ENCODE peak calls at places on chromosomes 16 and 17, in six cellular contexts. One of them, this sample, is unnamed.

GRCh38 chr16:27712251-27712711 is 162.3 kb downstream of the KATNIP start:
- DNase-seq in left lung: no peak
- DNase-seq in fibroblast of mammary gland: no peak
- DNase-seq in HFFc6: no peak
- DNase-seq in GM06990: no peak
- DNase-seq in ovary: no peak
- DNase-seq in this sample: no peak

GRCh38 chr16:10949424-10949970 is 5.1 kb downstream of the CLEC16A start:
- DNase-seq in left lung: no peak
- DNase-seq in fibroblast of mammary gland: peak; percentile 34
- DNase-seq in HFFc6: no peak
- DNase-seq in GM06990: peak; percentile 77
- DNase-seq in ovary: no peak
- DNase-seq in this sample: peak; percentile 74

GRCh38 chr16:46688101-46688656 is 799 bp downstream of the VPS35 start:
- DNase-seq in left lung: peak; percentile 82
- DNase-seq in fibroblast of mammary gland: peak; percentile 28
- DNase-seq in HFFc6: peak; percentile 16
- DNase-seq in GM06990: no peak
- DNase-seq in ovary: no peak
- DNase-seq in this sample: no peak

GRCh38 chr17:30957741-30958140 is 13.1 kb upstream of the RNF135 start:
- DNase-seq in left lung: no peak
- DNase-seq in fibroblast of mammary gland: no peak
- DNase-seq in HFFc6: no peak
- DNase-seq in GM06990: no peak
- DNase-seq in ovary: no peak
- DNase-seq in this sample: no peak

GRCh38 chr17:2883544-2884203 is 87.4 kb downstream of the RAP1GAP2 start:
- DNase-seq in left lung: no peak
- DNase-seq in fibroblast of mammary gland: peak; percentile 76
- DNase-seq in HFFc6: no peak
- DNase-seq in GM06990: no peak
- DNase-seq in ovary: no peak
- DNase-seq in this sample: no peak

GRCh38 chr17:9557356-9557755 is 18.3 kb downstream of the STX8 start:
- DNase-seq in left lung: no peak
- DNase-seq in fibroblast of mammary gland: no peak
- DNase-seq in HFFc6: no peak
- DNase-seq in GM06990: no peak
- DNase-seq in ovary: no peak
- DNase-seq in this sample: no peak

GRCh38 chr17:38461683-38462082 is 33.4 kb downstream of the ARHGAP23 start:
- DNase-seq in left lung: no peak
- DNase-seq in fibroblast of mammary gland: no peak
- DNase-seq in HFFc6: no peak
- DNase-seq in GM06990: no peak
- DNase-seq in ovary: no peak
- DNase-seq in this sample: no peak

GRCh38 chr16:14187517-14188338 is 116.6 kb downstream of the MRTFB start:
- DNase-seq in left lung: no peak
- DNase-seq in fibroblast of mammary gland: no peak
- DNase-seq in HFFc6: no peak
- DNase-seq in GM06990: no peak
- DNase-seq in ovary: no peak
- DNase-seq in this sample: no peak

GRCh38 chr17:8151120-8151640 is 1.0 kb downstream of the PER1 start:
- DNase-seq in left lung: peak; percentile 97
- DNase-seq in fibroblast of mammary gland: peak; percentile 91
- DNase-seq in HFFc6: peak; percentile 82
- DNase-seq in GM06990: peak; percentile 92
- DNase-seq in ovary: peak; percentile 94
- DNase-seq in this sample: peak; percentile 89

GRCh38 chr16:10371592-10371991 is 14.3 kb upstream of the ATF7IP2 start:
- DNase-seq in left lung: no peak
- DNase-seq in fibroblast of mammary gland: no peak
- DNase-seq in HFFc6: no peak
- DNase-seq in GM06990: no peak
- DNase-seq in ovary: no peak
- DNase-seq in this sample: no peak

GRCh38 chr16:10671729-10672128 is 23.0 kb downstream of the TEKT5 start:
- DNase-seq in left lung: no peak
- DNase-seq in fibroblast of mammary gland: no peak
- DNase-seq in HFFc6: no peak
- DNase-seq in GM06990: no peak
- DNase-seq in ovary: no peak
- DNase-seq in this sample: no peak

GRCh38 chr17:47275245-47275984 is 21.8 kb downstream of the ITGB3 start:
- DNase-seq in left lung: no peak
- DNase-seq in fibroblast of mammary gland: peak; percentile 96
- DNase-seq in HFFc6: peak; percentile 39
- DNase-seq in GM06990: no peak
- DNase-seq in ovary: peak; percentile 95
- DNase-seq in this sample: no peak

GRCh38 chr17:41932821-41933389 is 2.5 kb downstream of the ODAD4 start:
- DNase-seq in left lung: no peak
- DNase-seq in fibroblast of mammary gland: no peak
- DNase-seq in HFFc6: no peak
- DNase-seq in GM06990: no peak
- DNase-seq in ovary: no peak
- DNase-seq in this sample: no peak

GRCh38 chr17:48551206-48551597 is 6.3 kb upstream of the HOXB2 start:
- DNase-seq in left lung: no peak
- DNase-seq in fibroblast of mammary gland: no peak
- DNase-seq in HFFc6: no peak
- DNase-seq in GM06990: no peak
- DNase-seq in ovary: no peak
- DNase-seq in this sample: no peak

GRCh38 chr17:3935140-3935542 is 18.9 kb upstream of the P2RX1 start:
- DNase-seq in left lung: peak; percentile 89
- DNase-seq in fibroblast of mammary gland: peak; percentile 37
- DNase-seq in HFFc6: peak; percentile 45
- DNase-seq in GM06990: peak; percentile 45
- DNase-seq in ovary: no peak
- DNase-seq in this sample: no peak

GRCh38 chr17:19339341-19339815 is 23.1 kb downstream of the B9D1 start:
- DNase-seq in left lung: no peak
- DNase-seq in fibroblast of mammary gland: no peak
- DNase-seq in HFFc6: no peak
- DNase-seq in GM06990: no peak
- DNase-seq in ovary: no peak
- DNase-seq in this sample: no peak

GRCh38 chr16:13307861-13308260 is 406.5 kb downstream of the SHISA9 start:
- DNase-seq in left lung: no peak
- DNase-seq in fibroblast of mammary gland: peak; percentile 76
- DNase-seq in HFFc6: peak; percentile 62
- DNase-seq in GM06990: no peak
- DNase-seq in ovary: no peak
- DNase-seq in this sample: no peak

GRCh38 chr17:15516150-15516549 is 47.1 kb downstream of the TVP23C start:
- DNase-seq in left lung: no peak
- DNase-seq in fibroblast of mammary gland: peak; percentile 41
- DNase-seq in HFFc6: peak; percentile 61
- DNase-seq in GM06990: no peak
- DNase-seq in ovary: no peak
- DNase-seq in this sample: no peak

GRCh38 chr16:4215106-4215505 is 26.8 kb downstream of the SRL start:
- DNase-seq in left lung: no peak
- DNase-seq in fibroblast of mammary gland: no peak
- DNase-seq in HFFc6: no peak
- DNase-seq in GM06990: no peak
- DNase-seq in ovary: no peak
- DNase-seq in this sample: no peak

GRCh38 chr17:49739662-49740271 is 24.2 kb downstream of the FAM117A start:
- DNase-seq in left lung: peak; percentile 90
- DNase-seq in fibroblast of mammary gland: peak; percentile 31
- DNase-seq in HFFc6: no peak
- DNase-seq in GM06990: peak; percentile 77
- DNase-seq in ovary: peak; percentile 81
- DNase-seq in this sample: peak; percentile 75

GRCh38 chr17:34201225-34201624 is 53.9 kb upstream of the CCL2 start:
- DNase-seq in left lung: no peak
- DNase-seq in fibroblast of mammary gland: peak; percentile 36
- DNase-seq in HFFc6: no peak
- DNase-seq in GM06990: no peak
- DNase-seq in ovary: no peak
- DNase-seq in this sample: no peak

GRCh38 chr16:70460737-70461261 is 6.4 kb downstream of the FCSK start:
- DNase-seq in left lung: peak; percentile 8
- DNase-seq in fibroblast of mammary gland: no peak
- DNase-seq in HFFc6: no peak
- DNase-seq in GM06990: no peak
- DNase-seq in ovary: no peak
- DNase-seq in this sample: no peak

GRCh38 chr16:66603537-66604375 is 748 bp upstream of the CMTM3 start:
- DNase-seq in left lung: no peak
- DNase-seq in fibroblast of mammary gland: peak; percentile 51
- DNase-seq in HFFc6: peak; percentile 28
- DNase-seq in GM06990: peak; percentile 81
- DNase-seq in ovary: peak; percentile 69
- DNase-seq in this sample: peak; percentile 41

GRCh38 chr17:11787074-11787473 is 188.8 kb downstream of the DNAH9 start:
- DNase-seq in left lung: no peak
- DNase-seq in fibroblast of mammary gland: no peak
- DNase-seq in HFFc6: no peak
- DNase-seq in GM06990: no peak
- DNase-seq in ovary: no peak
- DNase-seq in this sample: no peak

GRCh38 chr16:55476625-55477533 is 2.1 kb upstream of the MMP2 start:
- DNase-seq in left lung: no peak
- DNase-seq in fibroblast of mammary gland: no peak
- DNase-seq in HFFc6: no peak
- DNase-seq in GM06990: no peak
- DNase-seq in ovary: peak; percentile 50
- DNase-seq in this sample: no peak

GRCh38 chr17:74325376-74325742 is 667 bp upstream of the KIF19 start:
- DNase-seq in left lung: no peak
- DNase-seq in fibroblast of mammary gland: no peak
- DNase-seq in HFFc6: no peak
- DNase-seq in GM06990: no peak
- DNase-seq in ovary: no peak
- DNase-seq in this sample: no peak

GRCh38 chr16:27470567-27471431 is 68.8 kb downstream of the IL21R start:
- DNase-seq in left lung: no peak
- DNase-seq in fibroblast of mammary gland: peak; percentile 88
- DNase-seq in HFFc6: peak; percentile 63
- DNase-seq in GM06990: no peak
- DNase-seq in ovary: no peak
- DNase-seq in this sample: no peak

GRCh38 chr17:34645636-34646035 is 66.3 kb downstream of the TMEM132E start:
- DNase-seq in left lung: no peak
- DNase-seq in fibroblast of mammary gland: no peak
- DNase-seq in HFFc6: no peak
- DNase-seq in GM06990: no peak
- DNase-seq in ovary: no peak
- DNase-seq in this sample: no peak

GRCh38 chr16:12819126-12820117 is 15.7 kb upstream of the CPPED1 start:
- DNase-seq in left lung: peak; percentile 94
- DNase-seq in fibroblast of mammary gland: peak; percentile 58
- DNase-seq in HFFc6: peak; percentile 33
- DNase-seq in GM06990: peak; percentile 40
- DNase-seq in ovary: no peak
- DNase-seq in this sample: peak; percentile 64

GRCh38 chr17:7833795-7834553 is at the start of gene KDM6B:
- DNase-seq in left lung: peak; percentile 98
- DNase-seq in fibroblast of mammary gland: peak; percentile 86
- DNase-seq in HFFc6: peak; percentile 81
- DNase-seq in GM06990: peak; percentile 89
- DNase-seq in ovary: peak; percentile 93
- DNase-seq in this sample: peak; percentile 88

GRCh38 chr16:75116081-75116910 is at the start of gene LDHD:
- DNase-seq in left lung: peak; percentile 94
- DNase-seq in fibroblast of mammary gland: peak; percentile 61
- DNase-seq in HFFc6: peak; percentile 29
- DNase-seq in GM06990: no peak
- DNase-seq in ovary: peak; percentile 82
- DNase-seq in this sample: no peak

GRCh38 chr16:83924686-83925085 is 25.8 kb downstream of the MLYCD start:
- DNase-seq in left lung: peak; percentile 43
- DNase-seq in fibroblast of mammary gland: no peak
- DNase-seq in HFFc6: no peak
- DNase-seq in GM06990: no peak
- DNase-seq in ovary: no peak
- DNase-seq in this sample: no peak

GRCh38 chr16:86660623-86661022 is 82.3 kb downstream of the FOXL1 start:
- DNase-seq in left lung: no peak
- DNase-seq in fibroblast of mammary gland: no peak
- DNase-seq in HFFc6: no peak
- DNase-seq in GM06990: no peak
- DNase-seq in ovary: no peak
- DNase-seq in this sample: no peak
- TF ChIP-seq CTCF in left lung: no peak
- TF ChIP-seq CTCF in fibroblast of mammary gland: no peak
- TF ChIP-seq CTCF in HFFc6: no peak
- TF ChIP-seq CTCF in GM06990: no peak
- TF ChIP-seq CTCF in ovary: no peak
- TF ChIP-seq CTCF in this sample: no peak

GRCh38 chr17:43211480-43212402 is at the start of gene TMEM106A:
- DNase-seq in left lung: peak; percentile 91
- DNase-seq in fibroblast of mammary gland: peak; percentile 81
- DNase-seq in HFFc6: peak; percentile 80
- DNase-seq in GM06990: peak; percentile 86
- DNase-seq in ovary: peak; percentile 86
- DNase-seq in this sample: peak; percentile 69
- TF ChIP-seq CTCF in left lung: peak; percentile 27
- TF ChIP-seq CTCF in fibroblast of mammary gland: peak; percentile 31
- TF ChIP-seq CTCF in HFFc6: peak; percentile 52
- TF ChIP-seq CTCF in GM06990: peak; percentile 42
- TF ChIP-seq CTCF in ovary: peak; percentile 51
- TF ChIP-seq CTCF in this sample: no peak

GRCh38 chr16:8885674-8886592 is 3.8 kb downstream of the LITAFD start:
- DNase-seq in left lung: no peak
- DNase-seq in fibroblast of mammary gland: peak; percentile 52
- DNase-seq in HFFc6: peak; percentile 56
- DNase-seq in GM06990: no peak
- DNase-seq in ovary: no peak
- DNase-seq in this sample: no peak
- TF ChIP-seq CTCF in left lung: no peak
- TF ChIP-seq CTCF in fibroblast of mammary gland: peak; percentile 12
- TF ChIP-seq CTCF in HFFc6: peak; percentile 59
- TF ChIP-seq CTCF in GM06990: no peak
- TF ChIP-seq CTCF in ovary: no peak
- TF ChIP-seq CTCF in this sample: no peak

GRCh38 chr16:81842564-81843242 is 63.6 kb downstream of the PLCG2 start:
- DNase-seq in left lung: no peak
- DNase-seq in fibroblast of mammary gland: no peak
- DNase-seq in HFFc6: no peak
- DNase-seq in GM06990: no peak
- DNase-seq in ovary: no peak
- DNase-seq in this sample: no peak
- TF ChIP-seq CTCF in left lung: no peak
- TF ChIP-seq CTCF in fibroblast of mammary gland: no peak
- TF ChIP-seq CTCF in HFFc6: no peak
- TF ChIP-seq CTCF in GM06990: no peak
- TF ChIP-seq CTCF in ovary: no peak
- TF ChIP-seq CTCF in this sample: no peak

GRCh38 chr17:40109471-40109824 is 9.1 kb upstream of the NR1D1 start:
- DNase-seq in left lung: no peak
- DNase-seq in fibroblast of mammary gland: peak; percentile 38
- DNase-seq in HFFc6: no peak
- DNase-seq in GM06990: no peak
- DNase-seq in ovary: no peak
- DNase-seq in this sample: no peak
- TF ChIP-seq CTCF in left lung: no peak
- TF ChIP-seq CTCF in fibroblast of mammary gland: peak; percentile 35
- TF ChIP-seq CTCF in HFFc6: peak; percentile 51
- TF ChIP-seq CTCF in GM06990: no peak
- TF ChIP-seq CTCF in ovary: no peak
- TF ChIP-seq CTCF in this sample: no peak

GRCh38 chr17:78130439-78131101 is at the start of gene TMC8:
- DNase-seq in left lung: peak; percentile 81
- DNase-seq in fibroblast of mammary gland: no peak
- DNase-seq in HFFc6: no peak
- DNase-seq in GM06990: peak; percentile 76
- DNase-seq in ovary: no peak
- DNase-seq in this sample: no peak
- TF ChIP-seq CTCF in left lung: no peak
- TF ChIP-seq CTCF in fibroblast of mammary gland: no peak
- TF ChIP-seq CTCF in HFFc6: no peak
- TF ChIP-seq CTCF in GM06990: no peak
- TF ChIP-seq CTCF in ovary: no peak
- TF ChIP-seq CTCF in this sample: no peak

This sample was measured in activated B cell treated with CpG ODN at 0.5 μM for 24 hours.